ENCODE peak calls at places on chromosomes 4 and X, in seven cellular contexts. One of them, this sample, is unnamed.
A peak's percentile ranks its signal among the peaks of the same experiment; 100 is the strongest.

GRCh38 chrX:68719904-68720614 is 72.6 kb downstream of the STARD8 start:
- DNase-seq in IMR-90: no peak
- DNase-seq in neuronal stem cell: no peak
- DNase-seq in H9: no peak
- DNase-seq in H1: no peak
- DNase-seq in mesendoderm: peak; percentile 65
- DNase-seq in trophoblast cell: peak; percentile 16
- DNase-seq in this sample: peak; percentile 5

GRCh38 chrX:74922922-74923321 is 2.3 kb downstream of the NEXMIF start:
- DNase-seq in IMR-90: no peak
- DNase-seq in neuronal stem cell: no peak
- DNase-seq in H9: no peak
- DNase-seq in H1: no peak
- DNase-seq in mesendoderm: no peak
- DNase-seq in trophoblast cell: no peak
- DNase-seq in this sample: no peak

GRCh38 chr4:148171596-148171995 is 270.6 kb downstream of the NR3C2 start:
- DNase-seq in IMR-90: no peak
- DNase-seq in neuronal stem cell: no peak
- DNase-seq in H9: no peak
- DNase-seq in H1: no peak
- DNase-seq in mesendoderm: no peak
- DNase-seq in trophoblast cell: no peak
- DNase-seq in this sample: no peak

GRCh38 chrX:24125028-24125612 is 24.4 kb upstream of the ZFX start:
- DNase-seq in IMR-90: no peak
- DNase-seq in neuronal stem cell: no peak
- DNase-seq in H9: no peak
- DNase-seq in H1: no peak
- DNase-seq in mesendoderm: no peak
- DNase-seq in trophoblast cell: peak; percentile 59
- DNase-seq in this sample: no peak

GRCh38 chr4:81215219-81215892 is at the start of gene PRKG2:
- DNase-seq in IMR-90: no peak
- DNase-seq in neuronal stem cell: peak; percentile 15
- DNase-seq in H9: peak; percentile 61
- DNase-seq in H1: no peak
- DNase-seq in mesendoderm: peak; percentile 42
- DNase-seq in trophoblast cell: peak; percentile 7
- DNase-seq in this sample: no peak

GRCh38 chr4:185679523-185679922 is 132.5 kb downstream of the SORBS2 start:
- DNase-seq in IMR-90: no peak
- DNase-seq in neuronal stem cell: no peak
- DNase-seq in H9: no peak
- DNase-seq in H1: no peak
- DNase-seq in mesendoderm: no peak
- DNase-seq in trophoblast cell: no peak
- DNase-seq in this sample: no peak

GRCh38 chr4:152029631-152030030 is 268.8 kb upstream of the GATB start:
- DNase-seq in IMR-90: no peak
- DNase-seq in neuronal stem cell: no peak
- DNase-seq in H9: no peak
- DNase-seq in H1: no peak
- DNase-seq in mesendoderm: no peak
- DNase-seq in trophoblast cell: no peak
- DNase-seq in this sample: no peak

GRCh38 chrX:72461288-72461687 is 111.4 kb downstream of the HDAC8 start:
- DNase-seq in IMR-90: no peak
- DNase-seq in neuronal stem cell: no peak
- DNase-seq in H9: no peak
- DNase-seq in H1: no peak
- DNase-seq in mesendoderm: no peak
- DNase-seq in trophoblast cell: no peak
- DNase-seq in this sample: no peak

GRCh38 chr4:2652415-2653155 is 103.6 kb downstream of the TNIP2 start:
- DNase-seq in IMR-90: no peak
- DNase-seq in neuronal stem cell: no peak
- DNase-seq in H9: no peak
- DNase-seq in H1: no peak
- DNase-seq in mesendoderm: peak; percentile 14
- DNase-seq in trophoblast cell: peak; percentile 67
- DNase-seq in this sample: no peak

GRCh38 chrX:123959281-123960063 is 2.0 kb upstream of the STAG2 start:
- DNase-seq in IMR-90: no peak
- DNase-seq in neuronal stem cell: peak; percentile 6
- DNase-seq in H9: no peak
- DNase-seq in H1: no peak
- DNase-seq in mesendoderm: peak; percentile 35
- DNase-seq in trophoblast cell: peak; percentile 32
- DNase-seq in this sample: peak; percentile 42

DNA sequence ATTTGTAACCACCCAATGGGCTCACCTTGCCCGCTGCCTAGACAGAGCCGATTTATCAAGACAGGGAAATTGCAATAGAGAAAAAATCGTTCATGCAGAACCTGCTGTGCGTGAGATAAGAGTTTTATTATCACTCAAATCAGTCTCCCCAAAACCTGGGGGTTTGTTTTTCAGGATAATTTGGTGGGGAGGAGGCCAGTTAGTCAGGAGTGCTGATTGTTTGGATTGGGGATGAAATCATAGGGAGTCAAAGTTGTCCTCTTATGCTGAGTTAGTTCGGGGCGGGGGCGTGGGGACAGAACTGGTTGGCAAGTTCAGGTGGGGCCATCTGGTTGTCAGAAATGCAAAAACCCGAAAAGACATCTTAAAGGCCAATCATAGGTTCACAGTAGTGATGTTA is 203.0 kb downstream of the MAB21L2 start:
- DNase-seq in IMR-90: no peak
- DNase-seq in neuronal stem cell: no peak
- DNase-seq in H9: no peak
- DNase-seq in H1: no peak
- DNase-seq in mesendoderm: no peak
- DNase-seq in trophoblast cell: no peak
- DNase-seq in this sample: no peak
- H3K4me2 ChIP-seq in IMR-90: no peak overlapping the region
- H3K4me2 ChIP-seq in neuronal stem cell: no peak overlapping the region
- H3K4me2 ChIP-seq in H9: no peak overlapping the region
- H3K4me2 ChIP-seq in H1: no peak overlapping the region
- H3K4me2 ChIP-seq in mesendoderm: no peak overlapping the region
- H3K4me2 ChIP-seq in trophoblast cell: no peak overlapping the region
- H3K4me2 ChIP-seq in this sample: no peak overlapping the region

DNA sequence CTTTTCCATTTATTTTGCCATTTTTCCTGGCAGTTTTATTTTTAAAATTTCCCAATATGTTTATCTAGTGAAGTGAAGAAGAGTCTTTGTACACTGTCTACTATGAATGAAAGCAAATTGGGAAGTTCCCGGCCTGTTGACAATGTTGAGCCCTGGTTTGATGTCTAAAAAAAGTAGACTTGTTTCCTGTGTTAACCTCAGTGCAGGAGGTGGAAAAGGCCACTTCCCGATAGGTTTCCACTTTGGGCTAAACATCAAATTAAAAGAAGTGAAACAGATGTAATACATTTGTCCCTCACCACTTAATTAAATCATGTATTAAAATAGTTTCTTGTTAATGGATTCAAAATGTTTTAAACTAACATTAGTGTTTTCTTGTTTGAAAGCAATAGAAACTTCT is 30.0 kb downstream of the BBS12 start:
- DNase-seq in IMR-90: no peak
- DNase-seq in neuronal stem cell: no peak
- DNase-seq in H9: no peak
- DNase-seq in H1: no peak
- DNase-seq in mesendoderm: no peak
- DNase-seq in trophoblast cell: no peak
- DNase-seq in this sample: no peak
- H3K27me3 ChIP-seq in IMR-90: no peaks in the 10 kb centered on the region
- H3K27me3 ChIP-seq in neuronal stem cell: no peaks in the 10 kb centered on the region
- H3K27me3 ChIP-seq in H9: no peaks in the 10 kb centered on the region
- H3K27me3 ChIP-seq in H1: peaks cover 1% of the 10 kb centered on the region
- H3K27me3 ChIP-seq in mesendoderm: no peaks in the 10 kb centered on the region
- H3K27me3 ChIP-seq in trophoblast cell: no peaks in the 10 kb centered on the region
- H3K27me3 ChIP-seq in this sample: no peaks in the 10 kb centered on the region

GRCh38 chrX:131025336-131025735 is 32.8 kb upstream of the ARHGAP36 start:
- DNase-seq in IMR-90: no peak
- DNase-seq in neuronal stem cell: no peak
- DNase-seq in H9: no peak
- DNase-seq in H1: no peak
- DNase-seq in mesendoderm: no peak
- DNase-seq in trophoblast cell: no peak
- DNase-seq in this sample: no peak
- H2AK5ac ChIP-seq in IMR-90: no peak overlapping the region
- H2AK5ac ChIP-seq in neuronal stem cell: no peak overlapping the region
- H2AK5ac ChIP-seq in H9: no peak overlapping the region
- H2AK5ac ChIP-seq in H1: no peak overlapping the region
- H2AK5ac ChIP-seq in mesendoderm: no peak overlapping the region
- H2AK5ac ChIP-seq in trophoblast cell: no peak overlapping the region
- H2AK5ac ChIP-seq in this sample: no peak overlapping the region

GRCh38 chr4:87311684-87312083 is 11.0 kb downstream of the HSD17B13 start:
- DNase-seq in IMR-90: no peak
- DNase-seq in neuronal stem cell: no peak
- DNase-seq in H9: no peak
- DNase-seq in H1: no peak
- DNase-seq in mesendoderm: no peak
- DNase-seq in trophoblast cell: no peak
- DNase-seq in this sample: no peak
- H3K4me2 ChIP-seq in IMR-90: no peak overlapping the region
- H3K4me2 ChIP-seq in neuronal stem cell: no peak overlapping the region
- H3K4me2 ChIP-seq in H9: no peak overlapping the region
- H3K4me2 ChIP-seq in H1: no peak overlapping the region
- H3K4me2 ChIP-seq in mesendoderm: no peak overlapping the region
- H3K4me2 ChIP-seq in trophoblast cell: no peak overlapping the region
- H3K4me2 ChIP-seq in this sample: no peak overlapping the region

GRCh38 chrX:57516491-57516890 is 75.3 kb upstream of the ZXDB start:
- DNase-seq in IMR-90: no peak
- DNase-seq in neuronal stem cell: no peak
- DNase-seq in H9: no peak
- DNase-seq in H1: no peak
- DNase-seq in mesendoderm: no peak
- DNase-seq in trophoblast cell: no peak
- DNase-seq in this sample: no peak
- H3K27me3 ChIP-seq in IMR-90: no peaks in the 10 kb centered on the region
- H3K27me3 ChIP-seq in neuronal stem cell: no peaks in the 10 kb centered on the region
- H3K27me3 ChIP-seq in H9: no peaks in the 10 kb centered on the region
- H3K27me3 ChIP-seq in H1: no peaks in the 10 kb centered on the region
- H3K27me3 ChIP-seq in mesendoderm: no peaks in the 10 kb centered on the region
- H3K27me3 ChIP-seq in trophoblast cell: no peaks in the 10 kb centered on the region
- H3K27me3 ChIP-seq in this sample: no peaks in the 10 kb centered on the region

GRCh38 chr4:74369860-74370259 is 4.9 kb downstream of the EREG start:
- DNase-seq in IMR-90: no peak
- DNase-seq in neuronal stem cell: no peak
- DNase-seq in H9: no peak
- DNase-seq in H1: no peak
- DNase-seq in mesendoderm: no peak
- DNase-seq in trophoblast cell: no peak
- DNase-seq in this sample: no peak
- H2AK5ac ChIP-seq in IMR-90: no peak overlapping the region
- H2AK5ac ChIP-seq in neuronal stem cell: no peak overlapping the region
- H2AK5ac ChIP-seq in H9: no peak overlapping the region
- H2AK5ac ChIP-seq in H1: no peak overlapping the region
- H2AK5ac ChIP-seq in mesendoderm: no peak overlapping the region
- H2AK5ac ChIP-seq in trophoblast cell: no peak overlapping the region
- H2AK5ac ChIP-seq in this sample: no peak overlapping the region

GRCh38 chrX:31480696-31481095 is 408.9 kb upstream of the FTHL17 start:
- DNase-seq in IMR-90: no peak
- DNase-seq in neuronal stem cell: no peak
- DNase-seq in H9: no peak
- DNase-seq in H1: no peak
- DNase-seq in mesendoderm: no peak
- DNase-seq in trophoblast cell: peak; percentile 2
- DNase-seq in this sample: no peak
- H3K4me2 ChIP-seq in IMR-90: no peak overlapping the region
- H3K4me2 ChIP-seq in neuronal stem cell: no peak overlapping the region
- H3K4me2 ChIP-seq in H9: no peak overlapping the region
- H3K4me2 ChIP-seq in H1: no peak overlapping the region
- H3K4me2 ChIP-seq in mesendoderm: no peak overlapping the region
- H3K4me2 ChIP-seq in trophoblast cell: no peak overlapping the region
- H3K4me2 ChIP-seq in this sample: no peak overlapping the region

GRCh38 chr4:56658410-56659003 is 22.6 kb downstream of the HOPX start:
- DNase-seq in IMR-90: no peak
- DNase-seq in neuronal stem cell: no peak
- DNase-seq in H9: no peak
- DNase-seq in H1: no peak
- DNase-seq in mesendoderm: no peak
- DNase-seq in trophoblast cell: no peak
- DNase-seq in this sample: peak; percentile 52
- H3K27me3 ChIP-seq in IMR-90: peaks cover 48% of the 10 kb centered on the region
- H3K27me3 ChIP-seq in neuronal stem cell: peaks cover 43% of the 10 kb centered on the region
- H3K27me3 ChIP-seq in H9: peaks cover 46% of the 10 kb centered on the region
- H3K27me3 ChIP-seq in H1: peaks cover 40% of the 10 kb centered on the region
- H3K27me3 ChIP-seq in mesendoderm: peaks cover 46% of the 10 kb centered on the region
- H3K27me3 ChIP-seq in trophoblast cell: peaks cover 45% of the 10 kb centered on the region
- H3K27me3 ChIP-seq in this sample: peaks cover 96% of the 10 kb centered on the region

GRCh38 chr4:100299019-100299418 is 108.8 kb upstream of the DDIT4L start:
- DNase-seq in IMR-90: peak; percentile 96
- DNase-seq in neuronal stem cell: no peak
- DNase-seq in H9: no peak
- DNase-seq in H1: no peak
- DNase-seq in mesendoderm: no peak
- DNase-seq in trophoblast cell: peak; percentile 38
- DNase-seq in this sample: peak; percentile 96
- H2AK5ac ChIP-seq in IMR-90: no peak overlapping the region
- H2AK5ac ChIP-seq in neuronal stem cell: no peak overlapping the region
- H2AK5ac ChIP-seq in H9: no peak overlapping the region
- H2AK5ac ChIP-seq in H1: no peak overlapping the region
- H2AK5ac ChIP-seq in mesendoderm: no peak overlapping the region
- H2AK5ac ChIP-seq in trophoblast cell: no peak overlapping the region
- H2AK5ac ChIP-seq in this sample: no peak overlapping the region